ENCODE peak calls at places on chromosomes 7 and 10, in ten cellular contexts. V is body of pancreas, U is psoas muscle, B is Caco-2, Q is cardiac muscle cell, P is lung, C is cardiac fibroblast, L is Peyer's patch, K is IMR-90, Y is A549. O is an unnamed sample.

GRCh38 chr7:124042826-124043225 is 10.0 kb upstream of the TMEM229A start:
- DNase-seq in K (no peak), Y (no peak), L (no peak), C (no peak), P (no peak), Q (no peak), B (no peak), V (no peak), U (no peak), O (no peak)

GRCh38 chr7:4783292-4783652 is 7.8 kb downstream of the AP5Z1 start:
- DNase-seq in P (no peak), B (no peak), K (no peak), Q (no peak), C (no peak), Y (no peak), L (no peak), U (no peak), V (no peak), O (no peak)

GRCh38 chr7:127582361-127582760 is 3.0 kb downstream of the GCC1 start:
- DNase-seq in K (no peak), Y (no peak), P (no peak), Q (no peak), C (peak; percentile 54), L (no peak), B (no peak), V (peak; percentile 79), U (peak; percentile 64), O (no peak)

GRCh38 chr7:5296627-5297226 is 14.0 kb downstream of the SLC29A4 start:
- DNase-seq in U (no peak), P (no peak), Y (no peak), K (no peak), Q (peak; percentile 67), C (no peak), L (no peak), B (no peak), V (no peak), O (no peak)

GRCh38 chr7:155189600-155189989 is 108.1 kb upstream of the INSIG1 start:
- DNase-seq in K (no peak), C (no peak), P (no peak), U (no peak), L (no peak), B (no peak), Q (no peak), V (no peak), Y (no peak), O (peak; percentile 31)

GRCh38 chr10:16967866-16968721 is 150.9 kb upstream of the RSU1 start:
- DNase-seq in K (peak; percentile 93), U (peak; percentile 32), L (no peak), B (peak; percentile 13), Y (peak; percentile 51), C (peak; percentile 94), Q (peak; percentile 30), V (no peak), P (no peak), O (peak; percentile 76)

GRCh38 chr10:67763499-67764011 is 67.6 kb upstream of the CTNNA3 start:
- DNase-seq in C (peak; percentile 62), B (peak; percentile 90), Y (peak; percentile 77), Q (peak; percentile 73), P (peak; percentile 73), U (peak; percentile 78), K (peak; percentile 35), L (peak; percentile 70), V (peak; percentile 85), O (peak; percentile 88)

GRCh38 chr10:620971-621370 is 68.5 kb downstream of the DIP2C start:
- DNase-seq in C (no peak), B (no peak), U (no peak), Y (no peak), K (no peak), P (no peak), V (no peak), L (no peak), Q (no peak), O (no peak)

DNA sequence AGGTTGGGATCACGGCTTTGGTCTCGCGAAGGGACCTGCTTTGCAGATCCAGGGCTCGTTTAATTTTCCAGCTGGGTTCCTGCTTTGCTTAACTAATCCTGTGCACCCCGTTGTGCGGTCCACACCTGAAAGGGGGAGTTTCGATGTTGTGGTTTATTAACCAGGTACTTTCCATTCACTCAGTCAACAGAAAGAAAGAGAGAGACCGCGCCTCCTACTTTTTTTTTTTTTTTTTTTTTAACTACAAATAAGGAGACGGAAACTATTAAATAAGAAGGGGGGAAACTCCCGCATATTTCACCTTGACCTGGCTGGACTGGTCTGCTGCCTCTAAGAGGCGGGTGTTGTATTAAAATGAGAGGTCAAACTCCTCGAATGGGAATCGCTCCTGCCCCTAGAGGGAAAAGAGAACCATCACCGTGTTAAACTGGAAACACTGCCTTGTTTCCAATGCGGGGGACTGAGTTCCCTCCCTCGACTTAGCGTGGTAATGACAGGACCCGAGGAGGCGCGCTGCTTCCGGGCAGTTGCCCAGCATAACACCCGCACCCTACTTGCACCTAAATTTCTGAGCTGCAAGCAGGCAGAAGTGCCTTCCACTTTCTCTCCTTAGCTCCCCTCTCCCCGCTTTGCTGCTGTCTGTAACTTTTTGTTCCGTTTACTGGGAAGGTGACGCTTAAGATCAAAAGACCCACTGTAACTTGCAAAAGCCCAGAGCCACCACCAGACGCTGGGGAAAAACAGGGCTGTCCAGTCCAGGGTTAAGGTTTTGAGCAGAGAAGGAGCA is 1.1 kb upstream of the ITGB8 start:
- DNase-seq in P (peak; percentile 68), Q (peak; percentile 71), L (peak; percentile 74), K (peak; percentile 71), V (peak; percentile 79), U (peak; percentile 21), Y (peak; percentile 82), B (peak; percentile 85), C (peak; percentile 72), O (peak; percentile 84)
- H3K4me3 ChIP-seq in P (peak overlapping the region; percentile 36), Q (peak overlapping the region; percentile 52), L (peak overlapping the region; percentile 80), K (peak overlapping the region; percentile 51), V (peak overlapping the region; percentile 46), U (peak overlapping the region; percentile 70), Y (peak overlapping the region; percentile 56), B (peak overlapping the region; percentile 91), C (peak overlapping the region; percentile 71), O (peak overlapping the region; percentile 77)

GRCh38 chr10:19629559-19629958 is 186.7 kb upstream of the PLXDC2 start:
- DNase-seq in B (no peak), V (peak; percentile 33), K (peak; percentile 67), L (no peak), P (no peak), Q (peak; percentile 17), Y (peak; percentile 17), U (peak; percentile 68), C (peak; percentile 80), O (peak; percentile 71)
- TF ChIP-seq CTCF in B (no peak), V (no peak), K (peak; percentile 39), L (no peak), P (no peak), Q (peak; percentile 55), Y (no peak), U (peak; percentile 8), C (peak; percentile 42), O (peak; percentile 50)

GRCh38 chr10:71770789-71771188 is 2.5 kb downstream of the VSIR start:
- DNase-seq in C (peak; percentile 36), Q (no peak), P (no peak), U (no peak), V (no peak), L (no peak), K (no peak), Y (no peak), B (no peak), O (peak; percentile 73)

GRCh38 chr10:71773221-71773971 is at the start of gene VSIR:
- DNase-seq in U (peak; percentile 89), B (peak; percentile 98), Y (peak; percentile 82), P (peak; percentile 92), Q (peak; percentile 91), K (peak; percentile 71), C (peak; percentile 76), L (peak; percentile 97), V (peak; percentile 82), O (peak; percentile 98)

GRCh38 chr10:71772832-71773220 is 494 bp downstream of the VSIR start:
- DNase-seq in Q (no peak), Y (no peak), P (no peak), L (no peak), B (no peak), K (no peak), V (no peak), U (no peak), C (no peak), O (peak; percentile 78)

GRCh38 chr10:71771204-71771603 is 2.1 kb downstream of the VSIR start:
- DNase-seq in B (no peak), P (no peak), L (peak; percentile 47), V (peak; percentile 71), C (no peak), Q (no peak), K (no peak), U (no peak), Y (no peak), O (peak; percentile 3)

DNA sequence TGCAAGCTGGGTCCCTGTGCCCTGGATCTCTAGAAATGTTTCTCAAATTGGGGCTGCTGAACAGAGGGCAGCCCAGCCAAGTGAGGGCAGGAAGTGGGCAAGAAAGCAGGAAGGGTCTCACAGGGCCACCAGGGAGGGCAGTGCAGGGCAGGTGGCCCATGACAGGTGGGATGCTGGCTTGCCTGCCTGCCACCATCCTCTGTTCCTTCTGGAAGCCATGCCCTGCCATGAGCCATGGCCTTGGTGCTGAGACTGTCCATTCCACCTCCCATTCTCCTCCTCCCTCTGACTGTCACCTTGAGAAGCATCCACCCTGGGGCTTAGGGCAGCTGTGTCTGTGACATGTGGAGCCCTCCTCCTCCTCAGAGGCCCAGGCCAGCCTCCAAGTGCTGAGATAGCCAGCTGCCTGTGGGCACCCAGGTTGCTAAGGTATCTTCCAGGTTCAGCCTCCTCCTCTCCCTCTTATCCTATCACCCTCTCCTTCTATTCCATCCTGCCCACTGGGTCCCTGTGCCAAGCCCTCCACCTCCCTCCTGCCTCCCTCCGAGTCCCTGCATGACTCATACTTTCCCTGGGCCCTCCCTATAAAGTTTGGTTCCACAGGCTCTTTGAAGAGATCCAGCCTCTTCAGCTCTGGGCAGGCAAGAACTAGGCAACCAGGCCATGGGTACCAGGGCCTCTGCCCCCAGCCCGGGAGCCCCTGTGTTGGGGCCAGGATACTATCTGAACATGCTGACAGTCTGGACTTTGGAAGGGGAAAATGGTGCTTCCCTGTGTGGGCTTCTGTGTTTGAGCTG is 1.3 kb downstream of the VSIR start:
- DNase-seq in Y (peak; percentile 57), P (peak; percentile 74), B (no peak), U (peak; percentile 67), K (peak; percentile 66), L (peak; percentile 57), V (peak; percentile 48), Q (no peak), C (peak; percentile 73), O (peak; percentile 97)
- H3K4me3 ChIP-seq in Y (peak overlapping the region; percentile 64), P (peak overlapping the region; percentile 80), B (peak overlapping the region; percentile 56), U (peak overlapping the region; percentile 76), K (no peak overlapping the region), L (peak overlapping the region; percentile 80), V (no peak overlapping the region), Q (no peak overlapping the region), C (no peak overlapping the region), O (peak overlapping the region; percentile 89)

DNA sequence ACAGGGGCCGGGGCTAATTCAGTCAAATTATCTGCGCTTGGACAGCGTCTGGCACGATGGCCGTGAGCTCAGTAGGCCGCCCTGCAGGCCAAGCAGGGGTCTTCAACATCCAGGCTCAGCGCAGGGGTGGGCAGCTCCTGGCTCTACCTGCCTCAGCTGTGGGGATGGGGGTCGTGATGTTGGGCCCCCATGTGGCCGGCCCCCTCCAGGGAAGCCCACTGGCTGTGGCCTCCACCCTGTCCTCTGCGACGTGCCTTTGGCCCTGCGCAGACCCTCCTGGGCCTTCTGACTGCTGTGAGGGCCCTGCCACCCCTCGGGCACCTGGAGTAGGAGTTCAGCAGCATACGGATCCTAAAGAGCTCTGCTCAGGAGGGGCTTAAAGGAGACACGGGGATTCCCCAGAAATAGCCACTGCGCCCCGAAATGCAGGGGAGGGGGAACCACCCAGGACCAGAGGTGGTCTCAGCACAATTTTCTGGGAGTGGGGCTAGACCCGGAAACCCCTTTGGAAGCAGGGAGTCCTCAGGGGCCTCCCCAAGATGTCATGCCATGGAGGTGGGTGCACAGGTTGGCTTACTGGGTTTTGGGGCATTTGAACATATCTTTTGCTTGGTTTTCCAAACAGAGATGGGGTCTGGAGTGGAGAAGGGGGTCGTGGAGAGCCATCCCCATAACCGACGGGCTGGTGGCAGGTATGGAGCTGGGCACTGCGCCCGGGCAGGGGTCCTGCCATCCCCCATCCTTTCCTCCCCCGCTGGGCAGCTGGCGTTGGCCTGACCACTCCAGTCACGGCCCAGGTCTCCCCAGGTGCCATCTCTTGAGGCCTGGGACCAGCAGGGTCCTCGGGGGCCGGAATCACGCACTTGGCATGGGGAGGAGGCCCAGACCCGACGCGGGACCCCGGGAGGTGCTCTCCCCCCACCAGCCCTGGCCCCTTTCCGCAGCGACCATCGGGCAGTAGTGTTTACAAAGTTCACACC is 4.0 kb upstream of the ADAP1 start:
- DNase-seq in K (no peak), L (peak; percentile 44), P (no peak), Y (no peak), U (no peak), V (no peak), C (no peak), B (no peak), Q (no peak), O (peak; percentile 82)
- TF ChIP-seq CTCF in K (no peak), L (no peak), P (no peak), Y (no peak), U (no peak), V (no peak), C (no peak), B (no peak), Q (no peak), O (no peak)